ENCODE peak calls at places on chromosome 22, in ten cellular contexts. O is COR-L47; S is PC-3; R is CD8-positive, alpha-beta memory T cell; D is DMS79; E is DMS153; J is ELF-1; N is GM19239; L is renal cortical epithelial cell; V is left lung. T is an unnamed sample.

GRCh38 chr22:48356731-48357130 is 1470.9 kb downstream of the BRD1 start:
- DNase-seq in O (no peak), S (no peak), R (no peak), D (no peak), E (no peak), J (no peak), N (no peak), L (no peak), V (no peak), T (no peak)

GRCh38 chr22:42068351-42068730 is 2.3 kb downstream of the NAGA start:
- DNase-seq in O (no peak), S (no peak), R (no peak), D (no peak), E (no peak), J (no peak), N (no peak), L (no peak), V (peak), T (no peak)

GRCh38 chr22:20430641-20431519 is 6.7 kb downstream of the SCARF2 start:
- DNase-seq in O (peak), S (peak), R (peak), D (no peak), E (no peak), J (peak), N (no peak), L (no peak), V (peak), T (peak)

GRCh38 chr22:23820748-23821211 is 18.0 kb downstream of the DERL3 start:
- DNase-seq in O (no peak), S (no peak), R (no peak), D (peak), E (no peak), J (peak), N (no peak), L (peak), V (peak), T (no peak)

GRCh38 chr22:40452730-40453487 is 82.5 kb downstream of the SGSM3 start:
- DNase-seq in O (no peak), S (no peak), R (no peak), D (peak), E (no peak), J (no peak), N (no peak), L (peak), V (no peak), T (no peak)

GRCh38 chr22:35299217-35299716 is 427 bp upstream of the TOM1 start:
- DNase-seq in O (no peak), S (no peak), R (no peak), D (no peak), E (peak), J (no peak), N (no peak), L (peak), V (no peak), T (no peak)

GRCh38 chr22:45441158-45441557 is 27.7 kb downstream of the RIBC2 start:
- DNase-seq in O (peak), S (peak), R (no peak), D (no peak), E (peak), J (peak), N (peak), L (peak), V (peak), T (no peak)

GRCh38 chr22:31238057-31238456 is 26.0 kb downstream of the LIMK2 start:
- DNase-seq in O (no peak), S (peak), R (no peak), D (no peak), E (no peak), J (no peak), N (peak), L (no peak), V (no peak), T (no peak)

GRCh38 chr22:45630436-45630835 is 41.2 kb upstream of the ATXN10 start:
- DNase-seq in O (no peak), S (no peak), R (no peak), D (no peak), E (no peak), J (no peak), N (no peak), L (no peak), V (no peak), T (no peak)

GRCh38 chr22:49212002-49212401 is 615.7 kb downstream of the BRD1 start:
- DNase-seq in O (no peak), S (no peak), R (no peak), D (no peak), E (no peak), J (no peak), N (no peak), L (no peak), V (no peak), T (no peak)

GRCh38 chr22:49958961-49959781 is 1.4 kb upstream of the PIM3 start:
- DNase-seq in O (no peak), S (no peak), R (no peak), D (no peak), E (no peak), J (no peak), N (no peak), L (no peak), V (peak), T (no peak)

GRCh38 chr22:30435674-30436126 is 10.1 kb downstream of the MTFP1 start:
- DNase-seq in O (peak), S (no peak), R (peak), D (no peak), E (no peak), J (no peak), N (no peak), L (no peak), V (no peak), T (peak)

GRCh38 chr22:49203091-49203862 is 624.4 kb downstream of the BRD1 start:
- DNase-seq in O (no peak), S (no peak), R (no peak), D (no peak), E (no peak), J (peak), N (no peak), L (no peak), V (peak), T (no peak)

GRCh38 chr22:43566021-43566420 is 154.2 kb downstream of the MPPED1 start:
- DNase-seq in O (no peak), S (no peak), R (no peak), D (no peak), E (no peak), J (no peak), N (no peak), L (no peak), V (no peak), T (no peak)

GRCh38 chr22:22657712-22658111 is 13.3 kb downstream of the GGTLC2 start:
- DNase-seq in O (no peak), S (no peak), R (no peak), D (no peak), E (no peak), J (no peak), N (no peak), L (no peak), V (no peak), T (no peak)

GRCh38 chr22:32684822-32685187 is 116.7 kb upstream of the TIMP3 start:
- DNase-seq in O (no peak), S (no peak), R (no peak), D (no peak), E (no peak), J (no peak), N (no peak), L (no peak), V (no peak), T (no peak)

GRCh38 chr22:42208362-42208761 is 62.1 kb downstream of the TCF20 start:
- DNase-seq in O (no peak), S (no peak), R (no peak), D (no peak), E (no peak), J (no peak), N (no peak), L (no peak), V (no peak), T (no peak)

GRCh38 chr22:40247976-40248375 is 70.3 kb downstream of the TNRC6B start:
- DNase-seq in O (no peak), S (no peak), R (peak), D (no peak), E (no peak), J (no peak), N (no peak), L (no peak), V (no peak), T (peak)

GRCh38 chr22:50199836-50200332 is 927 bp upstream of the SELENOO start:
- DNase-seq in O (no peak), S (no peak), R (no peak), D (no peak), E (no peak), J (peak), N (no peak), L (no peak), V (no peak), T (no peak)

GRCh38 chr22:26822300-26822699 is 164.9 kb downstream of the MIAT start:
- DNase-seq in O (peak), S (no peak), R (no peak), D (no peak), E (no peak), J (no peak), N (no peak), L (no peak), V (no peak), T (no peak)

GRCh38 chr22:29695129-29695926 is 24.5 kb upstream of the CABP7 start:
- DNase-seq in O (peak), S (no peak), R (no peak), D (peak), E (no peak), J (no peak), N (no peak), L (no peak), V (peak), T (no peak)